ENCODE peak calls at places on chromosomes 12 and 14, in four cellular contexts. One of them, this sample, is unnamed.

GRCh38 chr14:102187583-102188001 is 47.9 kb downstream of the WDR20 start:
- DNase-seq in heart left ventricle: no peak
- DNase-seq in aorta: no peak
- DNase-seq in breast epithelium: no peak
- DNase-seq in this sample: no peak

GRCh38 chr12:38912116-38912515 is 6.7 kb upstream of the CPNE8 start:
- DNase-seq in heart left ventricle: no peak
- DNase-seq in aorta: peak; percentile 34
- DNase-seq in breast epithelium: no peak
- DNase-seq in this sample: no peak

GRCh38 chr14:22819191-22819988 is 4.2 kb upstream of the SLC7A7 start:
- DNase-seq in heart left ventricle: peak; percentile 41
- DNase-seq in aorta: no peak
- DNase-seq in breast epithelium: no peak
- DNase-seq in this sample: no peak

GRCh38 chr14:60848066-60848465 is 113.5 kb downstream of the MNAT1 start:
- DNase-seq in heart left ventricle: no peak
- DNase-seq in aorta: no peak
- DNase-seq in breast epithelium: no peak
- DNase-seq in this sample: no peak

GRCh38 chr12:80268924-80269749 is 169.8 kb downstream of the OTOGL start:
- DNase-seq in heart left ventricle: no peak
- DNase-seq in aorta: no peak
- DNase-seq in breast epithelium: no peak
- DNase-seq in this sample: no peak

GRCh38 chr12:94590428-94590827 is 59.9 kb downstream of the TMCC3 start:
- DNase-seq in heart left ventricle: no peak
- DNase-seq in aorta: no peak
- DNase-seq in breast epithelium: no peak
- DNase-seq in this sample: no peak

GRCh38 chr12:24838531-24838950 is 110.4 kb downstream of the BCAT1 start:
- DNase-seq in heart left ventricle: peak; percentile 18
- DNase-seq in aorta: no peak
- DNase-seq in breast epithelium: no peak
- DNase-seq in this sample: no peak

GRCh38 chr12:17954788-17955187 is 135.2 kb downstream of the RERGL start:
- DNase-seq in heart left ventricle: no peak
- DNase-seq in aorta: no peak
- DNase-seq in breast epithelium: no peak
- DNase-seq in this sample: no peak

GRCh38 chr12:52759695-52760094 is 17.4 kb downstream of the KRT76 start:
- DNase-seq in heart left ventricle: no peak
- DNase-seq in aorta: no peak
- DNase-seq in breast epithelium: no peak
- DNase-seq in this sample: no peak

GRCh38 chr14:30996892-30997659 is 28.4 kb upstream of the AP4S1 start:
- DNase-seq in heart left ventricle: no peak
- DNase-seq in aorta: no peak
- DNase-seq in breast epithelium: no peak
- DNase-seq in this sample: no peak

GRCh38 chr14:29650554-29651269 is 276.9 kb downstream of the PRKD1 start:
- DNase-seq in heart left ventricle: no peak
- DNase-seq in aorta: no peak
- DNase-seq in breast epithelium: no peak
- DNase-seq in this sample: no peak

GRCh38 chr14:61128382-61129167 is 147.5 kb downstream of the SLC38A6 start:
- DNase-seq in heart left ventricle: no peak
- DNase-seq in aorta: no peak
- DNase-seq in breast epithelium: no peak
- DNase-seq in this sample: no peak

GRCh38 chr14:22143360-22143759 is 445.7 kb downstream of the DAD1 start:
- DNase-seq in heart left ventricle: no peak
- DNase-seq in aorta: no peak
- DNase-seq in breast epithelium: no peak
- DNase-seq in this sample: no peak

GRCh38 chr12:13534645-13535398 is 338.3 kb downstream of the EMP1 start:
- DNase-seq in heart left ventricle: peak; percentile 39
- DNase-seq in aorta: peak; percentile 82
- DNase-seq in breast epithelium: no peak
- DNase-seq in this sample: no peak

GRCh38 chr12:123512838-123513665 is 20.5 kb downstream of the RILPL1 start:
- DNase-seq in heart left ventricle: no peak
- DNase-seq in aorta: no peak
- DNase-seq in breast epithelium: no peak
- DNase-seq in this sample: no peak

GRCh38 chr14:96297000-96297399 is 41.0 kb downstream of the BDKRB1 start:
- DNase-seq in heart left ventricle: no peak
- DNase-seq in aorta: no peak
- DNase-seq in breast epithelium: no peak
- DNase-seq in this sample: no peak

GRCh38 chr12:72272731-72273498 is 745 bp downstream of the TRHDE start:
- DNase-seq in heart left ventricle: no peak
- DNase-seq in aorta: peak; percentile 75
- DNase-seq in breast epithelium: no peak
- DNase-seq in this sample: no peak

GRCh38 chr14:94293578-94293924 is 483 bp upstream of the SERPINA10 start:
- DNase-seq in heart left ventricle: no peak
- DNase-seq in aorta: no peak
- DNase-seq in breast epithelium: no peak
- DNase-seq in this sample: no peak

GRCh38 chr12:3685813-3686212 is 67.1 kb downstream of the CRACR2A start:
- DNase-seq in heart left ventricle: no peak
- DNase-seq in aorta: no peak
- DNase-seq in breast epithelium: no peak
- DNase-seq in this sample: peak; percentile 31

GRCh38 chr12:105289114-105289904 is 41.2 kb upstream of the C12orf75 start:
- DNase-seq in heart left ventricle: no peak
- DNase-seq in aorta: no peak
- DNase-seq in breast epithelium: no peak
- DNase-seq in this sample: peak; percentile 10

GRCh38 chr14:33062881-33063280 is 124.2 kb downstream of the NPAS3 start:
- DNase-seq in heart left ventricle: no peak
- DNase-seq in aorta: no peak
- DNase-seq in breast epithelium: no peak
- DNase-seq in this sample: no peak

GRCh38 chr12:24360907-24361306 is 411.4 kb upstream of the SOX5 start:
- DNase-seq in heart left ventricle: no peak
- DNase-seq in aorta: no peak
- DNase-seq in breast epithelium: no peak
- DNase-seq in this sample: no peak

GRCh38 chr14:23173796-23174195 is 9.7 kb downstream of the SLC7A8 start:
- DNase-seq in heart left ventricle: no peak
- DNase-seq in aorta: no peak
- DNase-seq in breast epithelium: no peak
- DNase-seq in this sample: no peak

GRCh38 chr12:49518914-49519573 is 19.8 kb upstream of the KCNH3 start:
- DNase-seq in heart left ventricle: no peak
- DNase-seq in aorta: no peak
- DNase-seq in breast epithelium: no peak
- DNase-seq in this sample: peak; percentile 37

GRCh38 chr14:100406505-100407131 is 83.5 kb downstream of the SLC25A47 start:
- DNase-seq in heart left ventricle: no peak
- DNase-seq in aorta: peak; percentile 62
- DNase-seq in breast epithelium: no peak
- DNase-seq in this sample: no peak

GRCh38 chr14:101183376-101184103 is 280.0 kb upstream of the RTL1 start:
- DNase-seq in heart left ventricle: no peak
- DNase-seq in aorta: no peak
- DNase-seq in breast epithelium: peak; percentile 45
- DNase-seq in this sample: peak; percentile 84

DNA sequence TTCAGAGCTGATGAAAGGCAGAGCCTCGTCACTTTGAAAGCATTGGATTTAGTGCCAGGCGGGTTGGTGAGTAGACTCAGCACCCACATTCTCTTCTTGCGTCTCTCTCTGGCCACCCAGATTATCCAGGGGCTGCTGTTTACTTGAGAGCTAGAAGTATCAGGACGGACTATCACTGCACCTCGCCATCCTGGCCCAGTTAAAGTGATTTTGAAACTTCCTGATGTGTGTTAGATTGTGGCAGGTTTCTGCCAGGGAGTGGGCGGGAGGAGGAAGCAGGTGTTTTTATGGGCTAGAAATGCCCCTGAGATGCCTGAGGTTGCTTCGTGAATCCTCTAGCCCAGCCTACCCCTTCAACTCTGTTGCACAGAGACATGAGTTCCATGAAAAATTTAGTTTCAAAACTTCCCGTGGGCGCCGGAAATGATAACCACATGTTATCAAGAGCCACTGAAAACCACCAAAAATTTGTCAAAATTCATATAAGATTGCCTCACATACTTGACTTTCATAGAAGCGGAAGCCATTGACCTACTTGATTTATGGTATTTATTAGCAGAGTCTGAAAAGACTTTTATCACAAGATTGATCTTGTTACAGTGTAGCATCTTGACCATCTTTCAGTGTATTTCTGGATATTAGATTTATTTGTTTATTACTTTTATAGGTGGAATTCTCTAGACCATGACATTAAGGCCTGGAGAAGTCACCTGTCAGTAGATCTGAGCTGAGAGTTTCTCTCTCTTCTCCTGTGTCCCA is 466.0 kb downstream of the RAD51B start:
- DNase-seq in heart left ventricle: no peak
- DNase-seq in aorta: no peak
- DNase-seq in breast epithelium: no peak
- DNase-seq in this sample: no peak
- H3K4me3 ChIP-seq in heart left ventricle: no peak overlapping the region
- H3K4me3 ChIP-seq in aorta: no peak overlapping the region
- H3K4me3 ChIP-seq in breast epithelium: no peak overlapping the region
- H3K4me3 ChIP-seq in this sample: no peak overlapping the region

DNA sequence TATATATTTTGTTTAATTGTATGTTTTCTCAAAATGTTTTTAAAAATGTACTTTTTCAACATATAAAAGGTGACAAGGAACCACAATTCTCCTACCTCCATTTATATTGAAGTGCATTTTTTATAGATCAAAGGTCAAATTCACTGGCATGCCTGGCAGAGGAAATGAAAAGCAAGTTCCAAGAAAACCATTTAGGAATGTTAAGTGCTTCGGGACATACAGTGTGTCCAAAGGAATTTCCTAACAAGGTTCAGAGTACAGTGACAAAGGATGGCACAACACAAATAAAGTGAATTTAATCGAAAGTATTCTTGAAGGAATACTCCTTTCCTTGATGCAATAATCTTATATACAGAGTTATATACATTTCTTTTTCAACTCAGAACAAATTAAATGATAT is 242.3 kb downstream of the CCER1 start:
- DNase-seq in heart left ventricle: no peak
- DNase-seq in aorta: no peak
- DNase-seq in breast epithelium: no peak
- DNase-seq in this sample: no peak
- H3K4me3 ChIP-seq in heart left ventricle: no peak overlapping the region
- H3K4me3 ChIP-seq in aorta: no peak overlapping the region
- H3K4me3 ChIP-seq in breast epithelium: no peak overlapping the region
- H3K4me3 ChIP-seq in this sample: no peak overlapping the region

DNA sequence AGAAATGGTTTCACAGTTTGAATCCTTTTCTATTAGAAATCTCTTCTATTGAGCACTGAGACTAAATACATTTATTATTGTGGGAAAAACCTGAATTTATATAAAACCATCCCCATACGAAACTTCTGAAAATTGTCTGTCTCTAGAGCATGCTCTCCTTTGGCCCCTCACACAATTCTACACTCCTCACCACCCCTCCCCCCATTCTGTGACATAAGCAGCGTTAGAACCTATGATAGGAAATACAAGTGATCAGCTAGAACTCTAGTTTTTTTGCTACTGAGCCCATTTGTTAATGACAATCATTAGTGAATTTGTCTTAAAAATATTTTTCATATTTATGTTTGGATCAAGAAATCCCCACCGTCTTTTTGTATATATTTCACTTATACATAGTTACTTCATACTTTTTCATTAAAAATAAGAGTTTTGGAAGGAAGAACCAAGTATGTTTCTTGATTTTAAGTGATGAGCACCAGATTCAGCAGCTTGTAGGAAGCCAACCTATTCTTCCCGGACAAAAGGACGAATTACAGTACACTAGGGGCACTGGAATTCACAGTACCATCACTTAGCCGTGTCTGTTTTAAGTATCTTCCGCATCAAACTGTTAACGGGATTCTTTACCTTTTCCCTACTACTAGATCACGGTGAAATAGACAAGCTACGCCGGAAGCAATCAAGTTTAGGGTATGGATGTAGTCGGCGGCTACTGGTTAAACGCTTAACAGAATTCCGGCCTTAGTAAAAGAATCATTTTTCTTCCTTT is 724 bp downstream of the GTSF1 start:
- DNase-seq in heart left ventricle: no peak
- DNase-seq in aorta: no peak
- DNase-seq in breast epithelium: no peak
- DNase-seq in this sample: no peak
- H3K4me3 ChIP-seq in heart left ventricle: no peak overlapping the region
- H3K4me3 ChIP-seq in aorta: no peak overlapping the region
- H3K4me3 ChIP-seq in breast epithelium: no peak overlapping the region
- H3K4me3 ChIP-seq in this sample: no peak overlapping the region

DNA sequence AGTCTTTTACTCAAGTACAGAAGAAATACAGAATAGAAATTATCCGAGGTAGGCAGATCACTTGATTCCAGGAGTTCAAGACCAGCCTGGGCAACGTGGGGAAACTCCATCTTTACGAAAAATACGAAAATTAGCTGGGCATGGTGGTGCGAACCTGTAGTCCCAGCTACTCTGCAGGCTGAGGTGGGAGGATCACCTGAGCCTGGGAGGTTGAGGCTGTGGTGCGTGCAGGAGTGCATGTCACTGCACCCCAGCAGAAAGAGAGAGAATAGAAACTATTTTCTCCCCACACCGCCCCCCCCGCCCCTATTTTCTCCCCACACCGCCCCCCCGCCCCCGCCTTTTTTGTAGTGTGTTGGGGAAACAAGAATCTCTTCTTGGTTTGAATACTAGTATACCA is 2.2 kb downstream of the DNM1L start:
- DNase-seq in heart left ventricle: no peak
- DNase-seq in aorta: no peak
- DNase-seq in breast epithelium: no peak
- DNase-seq in this sample: no peak
- H3K4me3 ChIP-seq in heart left ventricle: no peak overlapping the region
- H3K4me3 ChIP-seq in aorta: no peak overlapping the region
- H3K4me3 ChIP-seq in breast epithelium: no peak overlapping the region
- H3K4me3 ChIP-seq in this sample: no peak overlapping the region

GRCh38 chr14:75487155-75487671 is 35.1 kb upstream of the BATF start:
- DNase-seq in heart left ventricle: no peak
- DNase-seq in aorta: no peak
- DNase-seq in breast epithelium: no peak
- DNase-seq in this sample: peak; percentile 53
- H3K4me3 ChIP-seq in heart left ventricle: no peak overlapping the region
- H3K4me3 ChIP-seq in aorta: no peak overlapping the region
- H3K4me3 ChIP-seq in breast epithelium: no peak overlapping the region
- H3K4me3 ChIP-seq in this sample: no peak overlapping the region